ENCODE peak calls at places on chromosomes 3 and 15, in seven cellular contexts. One of them, this sample, is unnamed.

GRCh38 chr3:51559266-51559907 is 20.9 kb downstream of the RAD54L2 start:
- DNase-seq in neural progenitor cell: no peak
- DNase-seq in fibroblast of the aortic adventitia: peak; percentile 86
- DNase-seq in progenitor cell of endocrine pancreas: no peak
- DNase-seq in WTC11: no peak
- DNase-seq in astrocyte of the cerebellum: peak; percentile 57
- DNase-seq in fibroblast of villous mesenchyme: peak; percentile 85
- DNase-seq in this sample: peak; percentile 65

GRCh38 chr3:108088697-108089096 is 2.1 kb downstream of the CD47 start:
- DNase-seq in neural progenitor cell: no peak
- DNase-seq in progenitor cell of endocrine pancreas: no peak
- DNase-seq in WTC11: no peak
- DNase-seq in astrocyte of the cerebellum: no peak
- DNase-seq in fibroblast of the aortic adventitia: peak; percentile 34
- DNase-seq in fibroblast of villous mesenchyme: peak; percentile 36
- DNase-seq in this sample: no peak

GRCh38 chr15:35705885-35706590 is 160.1 kb upstream of the DPH6 start:
- DNase-seq in fibroblast of villous mesenchyme: peak; percentile 91
- DNase-seq in astrocyte of the cerebellum: no peak
- DNase-seq in neural progenitor cell: no peak
- DNase-seq in fibroblast of the aortic adventitia: peak; percentile 51
- DNase-seq in WTC11: no peak
- DNase-seq in progenitor cell of endocrine pancreas: no peak
- DNase-seq in this sample: peak; percentile 30

GRCh38 chr3:45176912-45177311 is 30.7 kb upstream of the CDCP1 start:
- DNase-seq in progenitor cell of endocrine pancreas: no peak
- DNase-seq in fibroblast of the aortic adventitia: no peak
- DNase-seq in fibroblast of villous mesenchyme: no peak
- DNase-seq in WTC11: no peak
- DNase-seq in neural progenitor cell: no peak
- DNase-seq in astrocyte of the cerebellum: no peak
- DNase-seq in this sample: no peak

GRCh38 chr3:141507392-141508066 is 20.7 kb downstream of the RASA2 start:
- DNase-seq in progenitor cell of endocrine pancreas: no peak
- DNase-seq in fibroblast of the aortic adventitia: no peak
- DNase-seq in fibroblast of villous mesenchyme: no peak
- DNase-seq in neural progenitor cell: no peak
- DNase-seq in WTC11: no peak
- DNase-seq in astrocyte of the cerebellum: no peak
- DNase-seq in this sample: no peak

GRCh38 chr3:129050556-129051295 is 9.9 kb upstream of the GP9 start:
- DNase-seq in fibroblast of the aortic adventitia: no peak
- DNase-seq in fibroblast of villous mesenchyme: no peak
- DNase-seq in neural progenitor cell: no peak
- DNase-seq in WTC11: no peak
- DNase-seq in astrocyte of the cerebellum: no peak
- DNase-seq in progenitor cell of endocrine pancreas: no peak
- DNase-seq in this sample: no peak

GRCh38 chr3:148882288-148882687 is 17.2 kb downstream of the CPA3 start:
- DNase-seq in fibroblast of the aortic adventitia: peak; percentile 68
- DNase-seq in WTC11: no peak
- DNase-seq in fibroblast of villous mesenchyme: no peak
- DNase-seq in neural progenitor cell: no peak
- DNase-seq in progenitor cell of endocrine pancreas: no peak
- DNase-seq in astrocyte of the cerebellum: peak; percentile 72
- DNase-seq in this sample: no peak

GRCh38 chr3:76586471-76586870 is 453.4 kb upstream of the ROBO2 start:
- DNase-seq in astrocyte of the cerebellum: no peak
- DNase-seq in fibroblast of villous mesenchyme: no peak
- DNase-seq in progenitor cell of endocrine pancreas: no peak
- DNase-seq in WTC11: no peak
- DNase-seq in neural progenitor cell: no peak
- DNase-seq in fibroblast of the aortic adventitia: no peak
- DNase-seq in this sample: no peak

GRCh38 chr15:100569406-100569805 is 32.6 kb downstream of the LINS1 start:
- DNase-seq in WTC11: no peak
- DNase-seq in fibroblast of villous mesenchyme: peak; percentile 79
- DNase-seq in progenitor cell of endocrine pancreas: no peak
- DNase-seq in astrocyte of the cerebellum: no peak
- DNase-seq in neural progenitor cell: no peak
- DNase-seq in fibroblast of the aortic adventitia: no peak
- DNase-seq in this sample: no peak

GRCh38 chr3:122003596-122003995 is 18.5 kb downstream of the ILDR1 start:
- DNase-seq in fibroblast of villous mesenchyme: no peak
- DNase-seq in fibroblast of the aortic adventitia: no peak
- DNase-seq in WTC11: no peak
- DNase-seq in neural progenitor cell: no peak
- DNase-seq in astrocyte of the cerebellum: no peak
- DNase-seq in progenitor cell of endocrine pancreas: no peak
- DNase-seq in this sample: no peak

GRCh38 chr3:72888546-72889309 is 882 bp downstream of the GXYLT2 start:
- DNase-seq in fibroblast of the aortic adventitia: peak; percentile 56
- DNase-seq in WTC11: no peak
- DNase-seq in neural progenitor cell: peak; percentile 93
- DNase-seq in fibroblast of villous mesenchyme: peak; percentile 50
- DNase-seq in progenitor cell of endocrine pancreas: no peak
- DNase-seq in astrocyte of the cerebellum: no peak
- DNase-seq in this sample: peak; percentile 59

GRCh38 chr3:42300013-42300412 is 34.0 kb upstream of the CCK start:
- DNase-seq in fibroblast of villous mesenchyme: peak; percentile 33
- DNase-seq in neural progenitor cell: peak; percentile 80
- DNase-seq in fibroblast of the aortic adventitia: peak; percentile 45
- DNase-seq in WTC11: peak; percentile 57
- DNase-seq in progenitor cell of endocrine pancreas: peak; percentile 69
- DNase-seq in astrocyte of the cerebellum: peak; percentile 36
- DNase-seq in this sample: peak; percentile 29

GRCh38 chr15:56496635-56497034 is 31.7 kb upstream of the MNS1 start:
- DNase-seq in astrocyte of the cerebellum: peak; percentile 70
- DNase-seq in WTC11: no peak
- DNase-seq in neural progenitor cell: peak; percentile 66
- DNase-seq in fibroblast of villous mesenchyme: peak; percentile 78
- DNase-seq in progenitor cell of endocrine pancreas: no peak
- DNase-seq in fibroblast of the aortic adventitia: peak; percentile 89
- DNase-seq in this sample: no peak

GRCh38 chr3:58013973-58014649 is 5.9 kb downstream of the FLNB start:
- DNase-seq in fibroblast of the aortic adventitia: peak; percentile 98
- DNase-seq in neural progenitor cell: no peak
- DNase-seq in astrocyte of the cerebellum: peak; percentile 79
- DNase-seq in fibroblast of villous mesenchyme: peak; percentile 96
- DNase-seq in progenitor cell of endocrine pancreas: no peak
- DNase-seq in WTC11: no peak
- DNase-seq in this sample: peak; percentile 61

GRCh38 chr3:155428558-155428957 is 135.1 kb upstream of the STRIT1 start:
- DNase-seq in WTC11: no peak
- DNase-seq in progenitor cell of endocrine pancreas: no peak
- DNase-seq in fibroblast of the aortic adventitia: peak; percentile 75
- DNase-seq in neural progenitor cell: no peak
- DNase-seq in astrocyte of the cerebellum: no peak
- DNase-seq in fibroblast of villous mesenchyme: peak; percentile 94
- DNase-seq in this sample: no peak

GRCh38 chr15:38308797-38309196 is 56.2 kb downstream of the SPRED1 start:
- DNase-seq in fibroblast of villous mesenchyme: no peak
- DNase-seq in progenitor cell of endocrine pancreas: no peak
- DNase-seq in astrocyte of the cerebellum: no peak
- DNase-seq in WTC11: no peak
- DNase-seq in fibroblast of the aortic adventitia: no peak
- DNase-seq in neural progenitor cell: no peak
- DNase-seq in this sample: no peak

GRCh38 chr3:9280477-9281219 is 31.2 kb upstream of the SRGAP3 start:
- DNase-seq in fibroblast of the aortic adventitia: peak; percentile 68
- DNase-seq in neural progenitor cell: peak; percentile 80
- DNase-seq in fibroblast of villous mesenchyme: peak; percentile 27
- DNase-seq in progenitor cell of endocrine pancreas: no peak
- DNase-seq in WTC11: no peak
- DNase-seq in astrocyte of the cerebellum: peak; percentile 60
- DNase-seq in this sample: no peak

DNA sequence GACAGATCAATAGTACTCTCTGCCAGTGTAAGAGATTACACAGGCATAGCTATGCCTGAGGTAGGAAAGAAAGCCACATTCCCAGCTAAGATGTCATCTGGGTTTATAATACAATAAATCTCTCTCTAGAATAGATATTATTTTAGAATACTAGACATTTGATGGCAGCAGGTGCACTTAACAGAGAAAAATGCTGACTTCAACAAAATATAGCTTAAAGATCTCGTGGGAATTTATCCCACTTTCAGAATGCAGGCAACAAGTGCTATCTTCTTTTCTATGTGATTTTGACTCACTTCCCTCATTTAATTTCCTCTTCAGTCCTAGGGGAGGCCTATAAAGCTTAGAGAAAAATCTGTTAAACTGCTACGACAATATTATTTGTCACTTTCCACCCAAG is 60.9 kb upstream of the FSIP1 start:
- DNase-seq in neural progenitor cell: no peak
- DNase-seq in fibroblast of villous mesenchyme: no peak
- DNase-seq in astrocyte of the cerebellum: no peak
- DNase-seq in progenitor cell of endocrine pancreas: no peak
- DNase-seq in fibroblast of the aortic adventitia: no peak
- DNase-seq in WTC11: no peak
- DNase-seq in this sample: no peak
- TF ChIP-seq CTCF in neural progenitor cell: no peak
- TF ChIP-seq CTCF in fibroblast of villous mesenchyme: no peak
- TF ChIP-seq CTCF in astrocyte of the cerebellum: no peak
- TF ChIP-seq CTCF in progenitor cell of endocrine pancreas: no peak
- TF ChIP-seq CTCF in fibroblast of the aortic adventitia: no peak
- TF ChIP-seq CTCF in WTC11: no peak
- TF ChIP-seq CTCF in this sample: no peak

GRCh38 chr3:172713316-172713715 is 2.4 kb upstream of the NCEH1 start:
- DNase-seq in neural progenitor cell: no peak
- DNase-seq in fibroblast of villous mesenchyme: no peak
- DNase-seq in fibroblast of the aortic adventitia: peak; percentile 66
- DNase-seq in WTC11: no peak
- DNase-seq in progenitor cell of endocrine pancreas: no peak
- DNase-seq in astrocyte of the cerebellum: no peak
- DNase-seq in this sample: no peak

GRCh38 chr3:172716476-172716875 is 5.6 kb upstream of the NCEH1 start:
- DNase-seq in neural progenitor cell: no peak
- DNase-seq in fibroblast of the aortic adventitia: no peak
- DNase-seq in progenitor cell of endocrine pancreas: no peak
- DNase-seq in astrocyte of the cerebellum: no peak
- DNase-seq in WTC11: no peak
- DNase-seq in fibroblast of villous mesenchyme: no peak
- DNase-seq in this sample: peak; percentile 22

GRCh38 chr3:172717493-172718088 is 6.7 kb upstream of the NCEH1 start:
- DNase-seq in astrocyte of the cerebellum: no peak
- DNase-seq in fibroblast of villous mesenchyme: no peak
- DNase-seq in fibroblast of the aortic adventitia: no peak
- DNase-seq in neural progenitor cell: no peak
- DNase-seq in WTC11: no peak
- DNase-seq in progenitor cell of endocrine pancreas: no peak
- DNase-seq in this sample: no peak
- TF ChIP-seq CTCF in astrocyte of the cerebellum: peak; percentile 7
- TF ChIP-seq CTCF in fibroblast of villous mesenchyme: peak; percentile 45
- TF ChIP-seq CTCF in fibroblast of the aortic adventitia: peak; percentile 27
- TF ChIP-seq CTCF in neural progenitor cell: no peak
- TF ChIP-seq CTCF in WTC11: no peak
- TF ChIP-seq CTCF in progenitor cell of endocrine pancreas: no peak
- TF ChIP-seq CTCF in this sample: peak; percentile 15

GRCh38 chr3:55899887-55900286 is 412.8 kb upstream of the WNT5A start:
- DNase-seq in fibroblast of villous mesenchyme: no peak
- DNase-seq in neural progenitor cell: peak; percentile 46
- DNase-seq in astrocyte of the cerebellum: no peak
- DNase-seq in progenitor cell of endocrine pancreas: no peak
- DNase-seq in fibroblast of the aortic adventitia: peak; percentile 1
- DNase-seq in WTC11: peak; percentile 56
- DNase-seq in this sample: no peak

GRCh38 chr3:55893045-55893664 is 406.0 kb upstream of the WNT5A start:
- DNase-seq in WTC11: no peak
- DNase-seq in progenitor cell of endocrine pancreas: no peak
- DNase-seq in fibroblast of villous mesenchyme: no peak
- DNase-seq in fibroblast of the aortic adventitia: no peak
- DNase-seq in astrocyte of the cerebellum: no peak
- DNase-seq in neural progenitor cell: no peak
- DNase-seq in this sample: no peak

GRCh38 chr3:55896155-55896554 is 409.0 kb upstream of the WNT5A start:
- DNase-seq in fibroblast of villous mesenchyme: no peak
- DNase-seq in fibroblast of the aortic adventitia: no peak
- DNase-seq in neural progenitor cell: peak; percentile 73
- DNase-seq in astrocyte of the cerebellum: no peak
- DNase-seq in progenitor cell of endocrine pancreas: no peak
- DNase-seq in WTC11: no peak
- DNase-seq in this sample: no peak

GRCh38 chr3:55894605-55895004 is 407.5 kb upstream of the WNT5A start:
- DNase-seq in WTC11: no peak
- DNase-seq in fibroblast of villous mesenchyme: no peak
- DNase-seq in progenitor cell of endocrine pancreas: no peak
- DNase-seq in neural progenitor cell: no peak
- DNase-seq in fibroblast of the aortic adventitia: no peak
- DNase-seq in astrocyte of the cerebellum: no peak
- DNase-seq in this sample: no peak

GRCh38 chr3:55897573-55898224 is 410.6 kb upstream of the WNT5A start:
- DNase-seq in neural progenitor cell: peak; percentile 57
- DNase-seq in progenitor cell of endocrine pancreas: no peak
- DNase-seq in fibroblast of villous mesenchyme: peak; percentile 42
- DNase-seq in WTC11: no peak
- DNase-seq in fibroblast of the aortic adventitia: no peak
- DNase-seq in astrocyte of the cerebellum: no peak
- DNase-seq in this sample: no peak
- TF ChIP-seq CTCF in neural progenitor cell: peak; percentile 75
- TF ChIP-seq CTCF in progenitor cell of endocrine pancreas: peak; percentile 53
- TF ChIP-seq CTCF in fibroblast of villous mesenchyme: peak; percentile 58
- TF ChIP-seq CTCF in WTC11: no peak
- TF ChIP-seq CTCF in fibroblast of the aortic adventitia: no peak
- TF ChIP-seq CTCF in astrocyte of the cerebellum: peak; percentile 55
- TF ChIP-seq CTCF in this sample: no peak

GRCh38 chr3:172905480-172905850 is 154.9 kb downstream of the ECT2 start:
- DNase-seq in neural progenitor cell: no peak
- DNase-seq in progenitor cell of endocrine pancreas: no peak
- DNase-seq in astrocyte of the cerebellum: no peak
- DNase-seq in fibroblast of the aortic adventitia: peak; percentile 54
- DNase-seq in fibroblast of villous mesenchyme: no peak
- DNase-seq in WTC11: no peak
- DNase-seq in this sample: no peak

GRCh38 chr3:172908871-172909270 is 158.3 kb downstream of the ECT2 start:
- DNase-seq in WTC11: no peak
- DNase-seq in fibroblast of villous mesenchyme: no peak
- DNase-seq in neural progenitor cell: no peak
- DNase-seq in fibroblast of the aortic adventitia: no peak
- DNase-seq in astrocyte of the cerebellum: no peak
- DNase-seq in progenitor cell of endocrine pancreas: no peak
- DNase-seq in this sample: no peak

GRCh38 chr3:172915911-172916514 is 165.5 kb downstream of the ECT2 start:
- DNase-seq in progenitor cell of endocrine pancreas: no peak
- DNase-seq in fibroblast of villous mesenchyme: no peak
- DNase-seq in astrocyte of the cerebellum: no peak
- DNase-seq in fibroblast of the aortic adventitia: no peak
- DNase-seq in WTC11: no peak
- DNase-seq in neural progenitor cell: no peak
- DNase-seq in this sample: no peak

GRCh38 chr3:172913911-172914730 is 163.6 kb downstream of the ECT2 start:
- DNase-seq in neural progenitor cell: no peak
- DNase-seq in fibroblast of villous mesenchyme: peak; percentile 38
- DNase-seq in astrocyte of the cerebellum: no peak
- DNase-seq in WTC11: no peak
- DNase-seq in fibroblast of the aortic adventitia: no peak
- DNase-seq in progenitor cell of endocrine pancreas: no peak
- DNase-seq in this sample: no peak

DNA sequence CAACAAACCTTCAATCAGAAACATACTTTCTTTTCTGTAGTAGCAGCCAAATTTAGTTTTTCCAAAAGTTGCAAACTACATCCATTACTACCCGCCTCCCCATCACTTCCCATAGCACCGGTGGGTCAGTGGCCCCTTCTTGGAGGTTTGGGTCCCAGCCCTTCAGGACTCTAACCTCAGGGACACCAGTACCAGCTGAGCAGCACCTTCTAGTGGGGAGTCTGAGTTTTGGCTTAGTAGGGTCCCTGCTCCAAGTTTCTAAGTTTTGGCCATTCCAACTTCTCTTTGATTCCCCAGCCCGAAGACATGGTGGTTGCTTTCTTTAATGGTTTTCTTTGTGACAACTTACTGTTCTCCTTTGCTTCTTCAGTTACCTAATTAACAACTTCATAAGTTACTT is 160.6 kb downstream of the ECT2 start:
- DNase-seq in fibroblast of villous mesenchyme: no peak
- DNase-seq in neural progenitor cell: no peak
- DNase-seq in progenitor cell of endocrine pancreas: no peak
- DNase-seq in WTC11: peak; percentile 20
- DNase-seq in fibroblast of the aortic adventitia: no peak
- DNase-seq in astrocyte of the cerebellum: no peak
- DNase-seq in this sample: no peak
- TF ChIP-seq CTCF in fibroblast of villous mesenchyme: no peak
- TF ChIP-seq CTCF in neural progenitor cell: no peak
- TF ChIP-seq CTCF in progenitor cell of endocrine pancreas: no peak
- TF ChIP-seq CTCF in WTC11: no peak
- TF ChIP-seq CTCF in fibroblast of the aortic adventitia: no peak
- TF ChIP-seq CTCF in astrocyte of the cerebellum: no peak
- TF ChIP-seq CTCF in this sample: no peak